ENCODE peak calls at places on chromosome 5, in nine cellular contexts. One of them, this sample, is unnamed.

GRCh38 chr5:90590-91547 is 1.1 kb upstream of the PLEKHG4B start:
- DNase-seq in activated naive CD8-positive, alpha-beta T cell treated with anti-CD3 and anti-CD28 coated beads for 36 hours: no peak
- DNase-seq in putamen: no peak
- DNase-seq in omental fat pad: no peak
- DNase-seq in germinal center: no peak
- DNase-seq in iris pigment epithelial cell: peak
- DNase-seq in activated T-helper 2 cell treated with anti-CD3 and anti-CD28 coated beads, Interferon-gamma antibody, Interleukin-2, Interleukin-4, amounts not matched to agents 10 μg/mL and 5 μg/mL and 100 μg/mL, durations not matched to agents 14 hours and 24 hours and 36 hours: no peak
- DNase-seq in T-cell: no peak
- DNase-seq in hippocampal formation: no peak
- DNase-seq in this sample: no peak

GRCh38 chr5:148739524-148739923 is 85.2 kb upstream of the HTR4 start:
- DNase-seq in activated naive CD8-positive, alpha-beta T cell treated with anti-CD3 and anti-CD28 coated beads for 36 hours: no peak
- DNase-seq in putamen: no peak
- DNase-seq in omental fat pad: no peak
- DNase-seq in germinal center: no peak
- DNase-seq in iris pigment epithelial cell: peak
- DNase-seq in activated T-helper 2 cell treated with anti-CD3 and anti-CD28 coated beads, Interferon-gamma antibody, Interleukin-2, Interleukin-4, amounts not matched to agents 10 μg/mL and 5 μg/mL and 100 μg/mL, durations not matched to agents 14 hours and 24 hours and 36 hours: no peak
- DNase-seq in T-cell: no peak
- DNase-seq in hippocampal formation: no peak
- DNase-seq in this sample: no peak

GRCh38 chr5:124372457-124372856 is 374.0 kb downstream of the ZNF608 start:
- DNase-seq in activated naive CD8-positive, alpha-beta T cell treated with anti-CD3 and anti-CD28 coated beads for 36 hours: no peak
- DNase-seq in putamen: no peak
- DNase-seq in omental fat pad: no peak
- DNase-seq in germinal center: no peak
- DNase-seq in iris pigment epithelial cell: no peak
- DNase-seq in activated T-helper 2 cell treated with anti-CD3 and anti-CD28 coated beads, Interferon-gamma antibody, Interleukin-2, Interleukin-4, amounts not matched to agents 10 μg/mL and 5 μg/mL and 100 μg/mL, durations not matched to agents 14 hours and 24 hours and 36 hours: no peak
- DNase-seq in T-cell: no peak
- DNase-seq in hippocampal formation: no peak
- DNase-seq in this sample: no peak

GRCh38 chr5:36723921-36724320 is 117.5 kb downstream of the SLC1A3 start:
- DNase-seq in activated naive CD8-positive, alpha-beta T cell treated with anti-CD3 and anti-CD28 coated beads for 36 hours: no peak
- DNase-seq in putamen: no peak
- DNase-seq in omental fat pad: no peak
- DNase-seq in germinal center: peak
- DNase-seq in iris pigment epithelial cell: no peak
- DNase-seq in activated T-helper 2 cell treated with anti-CD3 and anti-CD28 coated beads, Interferon-gamma antibody, Interleukin-2, Interleukin-4, amounts not matched to agents 10 μg/mL and 5 μg/mL and 100 μg/mL, durations not matched to agents 14 hours and 24 hours and 36 hours: no peak
- DNase-seq in T-cell: no peak
- DNase-seq in hippocampal formation: no peak
- DNase-seq in this sample: no peak

GRCh38 chr5:89396262-89396975 is 513.4 kb upstream of the MEF2C start:
- DNase-seq in activated naive CD8-positive, alpha-beta T cell treated with anti-CD3 and anti-CD28 coated beads for 36 hours: no peak
- DNase-seq in putamen: peak
- DNase-seq in omental fat pad: no peak
- DNase-seq in germinal center: peak
- DNase-seq in iris pigment epithelial cell: peak
- DNase-seq in activated T-helper 2 cell treated with anti-CD3 and anti-CD28 coated beads, Interferon-gamma antibody, Interleukin-2, Interleukin-4, amounts not matched to agents 10 μg/mL and 5 μg/mL and 100 μg/mL, durations not matched to agents 14 hours and 24 hours and 36 hours: no peak
- DNase-seq in T-cell: no peak
- DNase-seq in hippocampal formation: peak
- DNase-seq in this sample: no peak

GRCh38 chr5:155015239-155015638 is 1.7 kb downstream of the KIF4B start:
- DNase-seq in activated naive CD8-positive, alpha-beta T cell treated with anti-CD3 and anti-CD28 coated beads for 36 hours: no peak
- DNase-seq in putamen: no peak
- DNase-seq in omental fat pad: no peak
- DNase-seq in germinal center: no peak
- DNase-seq in iris pigment epithelial cell: no peak
- DNase-seq in activated T-helper 2 cell treated with anti-CD3 and anti-CD28 coated beads, Interferon-gamma antibody, Interleukin-2, Interleukin-4, amounts not matched to agents 10 μg/mL and 5 μg/mL and 100 μg/mL, durations not matched to agents 14 hours and 24 hours and 36 hours: no peak
- DNase-seq in T-cell: no peak
- DNase-seq in hippocampal formation: no peak
- DNase-seq in this sample: no peak

GRCh38 chr5:178460598-178461425 is 129.4 kb downstream of the COL23A1 start:
- DNase-seq in activated naive CD8-positive, alpha-beta T cell treated with anti-CD3 and anti-CD28 coated beads for 36 hours: peak
- DNase-seq in putamen: peak
- DNase-seq in omental fat pad: peak
- DNase-seq in germinal center: peak
- DNase-seq in iris pigment epithelial cell: peak
- DNase-seq in activated T-helper 2 cell treated with anti-CD3 and anti-CD28 coated beads, Interferon-gamma antibody, Interleukin-2, Interleukin-4, amounts not matched to agents 10 μg/mL and 5 μg/mL and 100 μg/mL, durations not matched to agents 14 hours and 24 hours and 36 hours: peak
- DNase-seq in T-cell: peak
- DNase-seq in hippocampal formation: peak
- DNase-seq in this sample: peak

GRCh38 chr5:157918811-157919742 is 60.1 kb upstream of the CLINT1 start:
- DNase-seq in activated naive CD8-positive, alpha-beta T cell treated with anti-CD3 and anti-CD28 coated beads for 36 hours: no peak
- DNase-seq in putamen: no peak
- DNase-seq in omental fat pad: no peak
- DNase-seq in germinal center: no peak
- DNase-seq in iris pigment epithelial cell: peak
- DNase-seq in activated T-helper 2 cell treated with anti-CD3 and anti-CD28 coated beads, Interferon-gamma antibody, Interleukin-2, Interleukin-4, amounts not matched to agents 10 μg/mL and 5 μg/mL and 100 μg/mL, durations not matched to agents 14 hours and 24 hours and 36 hours: peak
- DNase-seq in T-cell: no peak
- DNase-seq in hippocampal formation: no peak
- DNase-seq in this sample: peak

GRCh38 chr5:146564036-146564762 is 48.2 kb upstream of the GPR151 start:
- DNase-seq in activated naive CD8-positive, alpha-beta T cell treated with anti-CD3 and anti-CD28 coated beads for 36 hours: no peak
- DNase-seq in putamen: no peak
- DNase-seq in omental fat pad: no peak
- DNase-seq in germinal center: no peak
- DNase-seq in iris pigment epithelial cell: no peak
- DNase-seq in activated T-helper 2 cell treated with anti-CD3 and anti-CD28 coated beads, Interferon-gamma antibody, Interleukin-2, Interleukin-4, amounts not matched to agents 10 μg/mL and 5 μg/mL and 100 μg/mL, durations not matched to agents 14 hours and 24 hours and 36 hours: no peak
- DNase-seq in T-cell: no peak
- DNase-seq in hippocampal formation: no peak
- DNase-seq in this sample: no peak

GRCh38 chr5:74391410-74391809 is 249.1 kb downstream of the ENC1 start:
- DNase-seq in activated naive CD8-positive, alpha-beta T cell treated with anti-CD3 and anti-CD28 coated beads for 36 hours: no peak
- DNase-seq in putamen: no peak
- DNase-seq in omental fat pad: no peak
- DNase-seq in germinal center: no peak
- DNase-seq in iris pigment epithelial cell: no peak
- DNase-seq in activated T-helper 2 cell treated with anti-CD3 and anti-CD28 coated beads, Interferon-gamma antibody, Interleukin-2, Interleukin-4, amounts not matched to agents 10 μg/mL and 5 μg/mL and 100 μg/mL, durations not matched to agents 14 hours and 24 hours and 36 hours: no peak
- DNase-seq in T-cell: no peak
- DNase-seq in hippocampal formation: no peak
- DNase-seq in this sample: no peak